ENCODE peak calls at places on chromosomes 1 and 21, in six cellular contexts. Y is erythroblast, F is choroid plexus epithelial cell, U is neural crest cell, R is occipital lobe, Z is AG08395. P is an unnamed sample.

GRCh38 chr1:27971674-27972073 is 11.9 kb downstream of the XKR8 start:
- DNase-seq in Y (no peak), F (no peak), U (no peak), R (no peak), Z (peak), P (no peak)

GRCh38 chr21:42913461-42913860 is 12.0 kb downstream of the ERVH48-1 start:
- DNase-seq in Y (no peak), F (no peak), U (no peak), R (no peak), Z (no peak), P (peak)

GRCh38 chr1:22133247-22133927 is 9.5 kb downstream of the WNT4 start:
- DNase-seq in Y (no peak), F (no peak), U (no peak), R (no peak), Z (no peak), P (no peak)

GRCh38 chr21:44802396-44803153 is 955 bp upstream of the UBE2G2 start:
- DNase-seq in Y (no peak), F (peak), U (no peak), R (no peak), Z (no peak), P (peak)

GRCh38 chr1:109802136-109802900 is 38.6 kb upstream of the EPS8L3 start:
- DNase-seq in Y (no peak), F (no peak), U (no peak), R (no peak), Z (no peak), P (no peak)

GRCh38 chr1:246117066-246117791 is 389.9 kb downstream of the SMYD3 start:
- DNase-seq in Y (peak), F (peak), U (no peak), R (no peak), Z (peak), P (peak)

GRCh38 chr1:79912813-79913212 is 906.3 kb upstream of the ADGRL4 start:
- DNase-seq in Y (no peak), F (no peak), U (no peak), R (no peak), Z (no peak), P (no peak)

GRCh38 chr21:37642493-37642892 is 273.8 kb downstream of the KCNJ6 start:
- DNase-seq in Y (peak), F (peak), U (no peak), R (no peak), Z (no peak), P (no peak)

GRCh38 chr1:74693473-74693872 is 19.9 kb upstream of the ERICH3 start:
- DNase-seq in Y (no peak), F (peak), U (no peak), R (no peak), Z (no peak), P (no peak)

GRCh38 chr1:24535021-24535424 is 20.9 kb upstream of the NCMAP start:
- DNase-seq in Y (no peak), F (peak), U (no peak), R (no peak), Z (no peak), P (peak)

GRCh38 chr1:113192242-113192641 is 119.2 kb downstream of the LRIG2 start:
- DNase-seq in Y (no peak), F (no peak), U (no peak), R (no peak), Z (no peak), P (no peak)

GRCh38 chr1:238484121-238484520 is 593.4 kb upstream of the ZP4 start:
- DNase-seq in Y (no peak), F (peak), U (no peak), R (no peak), Z (no peak), P (no peak)

GRCh38 chr1:182389619-182390047 is 2.0 kb downstream of the GLUL start:
- DNase-seq in Y (no peak), F (peak), U (no peak), R (no peak), Z (peak), P (no peak)

GRCh38 chr1:78843111-78843908 is 163.2 kb downstream of the ADGRL4 start:
- DNase-seq in Y (no peak), F (peak), U (no peak), R (no peak), Z (no peak), P (no peak)

GRCh38 chr1:7541629-7542028 is 229.5 kb upstream of the VAMP3 start:
- DNase-seq in Y (no peak), F (peak), U (no peak), R (no peak), Z (no peak), P (peak)

GRCh38 chr1:28577052-28577678 is 14.9 kb upstream of the RAB42 start:
- DNase-seq in Y (no peak), F (no peak), U (no peak), R (no peak), Z (no peak), P (peak)

GRCh38 chr21:33127154-33127893 is 57.4 kb downstream of the OLIG1 start:
- DNase-seq in Y (peak), F (peak), U (peak), R (peak), Z (peak), P (peak)

GRCh38 chr1:66607458-66607857 is 73.5 kb downstream of the SGIP1 start:
- DNase-seq in Y (peak), F (no peak), U (no peak), R (no peak), Z (no peak), P (no peak)

GRCh38 chr1:187038789-187039188 is 210.0 kb downstream of the PLA2G4A start:
- DNase-seq in Y (no peak), F (peak), U (no peak), R (no peak), Z (no peak), P (no peak)

GRCh38 chr1:153095764-153096163 is 1.4 kb upstream of the SPRR2E start:
- DNase-seq in Y (no peak), F (no peak), U (no peak), R (no peak), Z (no peak), P (no peak)

GRCh38 chr1:203796223-203796747 is 862 bp downstream of the ZBED6 start:
- DNase-seq in Y (peak), F (peak), U (peak), R (peak), Z (no peak), P (peak)

GRCh38 chr1:44305962-44306422 is 49.1 kb downstream of the ERI3 start:
- DNase-seq in Y (no peak), F (no peak), U (no peak), R (no peak), Z (no peak), P (no peak)

GRCh38 chr1:185567006-185567405 is 167.2 kb upstream of the HMCN1 start:
- DNase-seq in Y (peak), F (peak), U (no peak), R (no peak), Z (no peak), P (no peak)

GRCh38 chr1:114368560-114369255 is 142.3 kb downstream of the TRIM33 start:
- DNase-seq in Y (no peak), F (no peak), U (no peak), R (no peak), Z (no peak), P (no peak)

GRCh38 chr1:81021134-81021533 is 779.6 kb upstream of the ADGRL2 start:
- DNase-seq in Y (no peak), F (peak), U (no peak), R (no peak), Z (no peak), P (no peak)

GRCh38 chr1:44242761-44243160 is 29.5 kb downstream of the DMAP1 start:
- DNase-seq in Y (no peak), F (no peak), U (no peak), R (no peak), Z (no peak), P (no peak)

GRCh38 chr1:181398544-181398943 is 84.8 kb upstream of the CACNA1E start:
- DNase-seq in Y (no peak), F (no peak), U (no peak), R (no peak), Z (no peak), P (no peak)

GRCh38 chr1:201008666-201009360 is 14.7 kb downstream of the KIF21B start:
- DNase-seq in Y (no peak), F (no peak), U (no peak), R (no peak), Z (no peak), P (no peak)

GRCh38 chr1:56199060-56199459 is 380.3 kb downstream of the PLPP3 start:
- DNase-seq in Y (no peak), F (no peak), U (no peak), R (no peak), Z (no peak), P (no peak)

GRCh38 chr1:158611916-158612315 is 6.8 kb downstream of the OR10Z1 start:
- DNase-seq in Y (no peak), F (no peak), U (no peak), R (no peak), Z (no peak), P (no peak)

GRCh38 chr1:2628191-2628932 is 4.5 kb downstream of the MMEL1 start:
- DNase-seq in Y (no peak), F (no peak), U (no peak), R (no peak), Z (no peak), P (no peak)

GRCh38 chr21:42575111-42575510 is 61.5 kb downstream of the SLC37A1 start:
- DNase-seq in Y (no peak), F (no peak), U (no peak), R (no peak), Z (no peak), P (no peak)

GRCh38 chr1:86380257-86380861 is 15.8 kb downstream of the ODF2L start:
- DNase-seq in Y (peak), F (peak), U (no peak), R (no peak), Z (peak), P (no peak)

GRCh38 chr1:218058730-218059129 is 226.4 kb upstream of the RRP15 start:
- DNase-seq in Y (no peak), F (no peak), U (no peak), R (no peak), Z (no peak), P (no peak)

GRCh38 chr1:153490272-153491051 is 30.0 kb upstream of the S100A7 start:
- DNase-seq in Y (no peak), F (peak), U (no peak), R (peak), Z (peak), P (peak)